ENCODE peak calls at places on chromosomes 11 and 22, in nine cellular contexts. Z, N, P, V, R, C, B, Y and W are unnamed samples.

GRCh38 chr11:12569499-12570040 is 104.7 kb upstream of the TEAD1 start:
- DNase-seq in V (no peak), C (peak), Y (no peak), R (no peak), N (no peak), P (no peak), Z (peak), B (no peak), W (no peak)

GRCh38 chr22:30206964-30207363 is 39.6 kb downstream of the LIF start:
- DNase-seq in Y (peak), N (peak), C (peak), V (peak), Z (peak), B (no peak), R (no peak), P (peak), W (no peak)

GRCh38 chr11:118912742-118913410 is 12.8 kb downstream of the BCL9L start:
- DNase-seq in C (no peak), V (no peak), B (peak), Z (peak), Y (no peak), R (no peak), N (no peak), P (no peak), W (no peak)

GRCh38 chr11:7020183-7020917 is at the start of the genes NLRP14 and ZNF214:
- DNase-seq in Z (peak), C (peak), P (peak), B (peak), N (peak), Y (peak), R (peak), V (no peak), W (peak)

GRCh38 chr11:132898676-132899075 is 633.6 kb downstream of the OPCML start:
- DNase-seq in C (no peak), Y (no peak), B (no peak), R (no peak), Z (peak), P (no peak), N (no peak), V (no peak), W (no peak)

GRCh38 chr11:25855916-25856315 is 476.0 kb upstream of the ANO3 start:
- DNase-seq in N (no peak), B (no peak), P (no peak), V (no peak), C (no peak), Y (no peak), Z (no peak), R (no peak), W (no peak)

GRCh38 chr11:126124284-126124683 is 61.6 kb upstream of the CDON start:
- DNase-seq in V (peak), R (no peak), C (no peak), Y (no peak), B (no peak), N (no peak), P (no peak), Z (no peak), W (no peak)

GRCh38 chr11:26227311-26227710 is 104.6 kb upstream of the ANO3 start:
- DNase-seq in C (peak), Z (peak), V (no peak), N (peak), Y (no peak), P (no peak), R (no peak), B (no peak), W (no peak)

GRCh38 chr11:459511-460220 is 9.6 kb downstream of the PTDSS2 start:
- DNase-seq in N (no peak), Y (no peak), Z (no peak), P (no peak), C (no peak), V (peak), B (no peak), R (no peak), W (no peak)

GRCh38 chr11:96652516-96652915 is 262.7 kb downstream of the JRKL start:
- DNase-seq in C (no peak), V (no peak), R (no peak), Y (no peak), P (no peak), Z (no peak), B (no peak), N (no peak), W (no peak)

GRCh38 chr11:72591785-72592490 is 82.3 kb downstream of the PDE2A start:
- DNase-seq in B (no peak), V (no peak), Z (no peak), Y (no peak), N (no peak), P (no peak), C (no peak), R (no peak), W (peak)

GRCh38 chr11:101583180-101584128 is at the start of gene TRPC6:
- DNase-seq in P (peak), Y (peak), Z (peak), C (no peak), R (no peak), B (no peak), N (peak), V (peak), W (no peak)

GRCh38 chr22:26321469-26321913 is 107.6 kb upstream of the ASPHD2 start:
- DNase-seq in N (no peak), B (no peak), V (no peak), C (peak), Y (no peak), P (no peak), R (peak), Z (peak), W (no peak)

GRCh38 chr11:117898059-117898458 is 21.6 kb upstream of the FXYD6 start:
- DNase-seq in C (no peak), N (no peak), P (peak), Z (no peak), R (no peak), V (no peak), B (no peak), Y (no peak), W (no peak)

GRCh38 chr11:15935370-15935769 is 421.0 kb downstream of the SOX6 start:
- DNase-seq in P (no peak), N (no peak), Z (no peak), C (no peak), V (no peak), B (no peak), R (no peak), Y (no peak), W (no peak)

GRCh38 chr11:65440831-65441499 is 18.4 kb downstream of the NEAT1 start:
- DNase-seq in V (no peak), C (peak), R (no peak), B (no peak), Y (no peak), N (no peak), P (no peak), Z (peak), W (peak)

GRCh38 chr11:27600656-27601055 is 94.1 kb upstream of the LIN7C start:
- DNase-seq in Y (no peak), B (no peak), V (no peak), C (no peak), R (no peak), Z (no peak), N (no peak), P (no peak), W (no peak)

GRCh38 chr11:128326791-128327190 is 260.6 kb downstream of the ETS1 start:
- DNase-seq in V (no peak), C (no peak), R (no peak), Z (no peak), Y (no peak), P (no peak), N (no peak), B (no peak), W (no peak)

GRCh38 chr22:48569476-48570233 is 1258.0 kb downstream of the BRD1 start:
- DNase-seq in P (no peak), Z (no peak), B (no peak), C (no peak), R (no peak), V (no peak), Y (no peak), N (no peak), W (no peak)

GRCh38 chr11:71339178-71339881 is 87.0 kb upstream of the SHANK2 start:
- DNase-seq in V (no peak), B (no peak), Z (peak), Y (no peak), R (no peak), N (no peak), P (peak), C (peak), W (no peak)

GRCh38 chr11:3859373-3859881 is 4.0 kb downstream of the STIM1 start:
- DNase-seq in P (no peak), B (peak), R (peak), C (no peak), Y (peak), V (no peak), N (no peak), Z (no peak), W (no peak)

GRCh38 chr11:93633835-93634234 is 27.6 kb upstream of the CEP295 start:
- DNase-seq in V (no peak), B (no peak), P (no peak), Y (no peak), R (no peak), N (no peak), Z (no peak), C (no peak), W (no peak)

GRCh38 chr11:59292611-59293010 is 66.1 kb upstream of the OR5AN1 start:
- DNase-seq in V (no peak), C (no peak), P (no peak), N (no peak), R (no peak), B (no peak), Z (no peak), Y (no peak), W (no peak)

GRCh38 chr11:83717551-83717950 is 431.4 kb upstream of the CCDC90B start:
- DNase-seq in Z (no peak), Y (no peak), B (no peak), P (no peak), R (no peak), V (no peak), C (no peak), N (no peak), W (no peak)

GRCh38 chr22:30830907-30831306 is 136.2 kb downstream of the OSBP2 start:
- DNase-seq in Y (no peak), R (no peak), Z (peak), P (no peak), B (no peak), N (no peak), V (no peak), C (peak), W (no peak)

GRCh38 chr11:31045335-31045734 is 324.2 kb downstream of the DCDC1 start:
- DNase-seq in V (no peak), Y (no peak), R (no peak), Z (no peak), B (no peak), P (no peak), C (peak), N (peak), W (no peak)

GRCh38 chr22:25153961-25154685 is 45.5 kb upstream of the CRYBB3 start:
- DNase-seq in N (peak), P (no peak), Y (no peak), B (peak), V (no peak), C (peak), R (no peak), Z (peak), W (peak)

DNA sequence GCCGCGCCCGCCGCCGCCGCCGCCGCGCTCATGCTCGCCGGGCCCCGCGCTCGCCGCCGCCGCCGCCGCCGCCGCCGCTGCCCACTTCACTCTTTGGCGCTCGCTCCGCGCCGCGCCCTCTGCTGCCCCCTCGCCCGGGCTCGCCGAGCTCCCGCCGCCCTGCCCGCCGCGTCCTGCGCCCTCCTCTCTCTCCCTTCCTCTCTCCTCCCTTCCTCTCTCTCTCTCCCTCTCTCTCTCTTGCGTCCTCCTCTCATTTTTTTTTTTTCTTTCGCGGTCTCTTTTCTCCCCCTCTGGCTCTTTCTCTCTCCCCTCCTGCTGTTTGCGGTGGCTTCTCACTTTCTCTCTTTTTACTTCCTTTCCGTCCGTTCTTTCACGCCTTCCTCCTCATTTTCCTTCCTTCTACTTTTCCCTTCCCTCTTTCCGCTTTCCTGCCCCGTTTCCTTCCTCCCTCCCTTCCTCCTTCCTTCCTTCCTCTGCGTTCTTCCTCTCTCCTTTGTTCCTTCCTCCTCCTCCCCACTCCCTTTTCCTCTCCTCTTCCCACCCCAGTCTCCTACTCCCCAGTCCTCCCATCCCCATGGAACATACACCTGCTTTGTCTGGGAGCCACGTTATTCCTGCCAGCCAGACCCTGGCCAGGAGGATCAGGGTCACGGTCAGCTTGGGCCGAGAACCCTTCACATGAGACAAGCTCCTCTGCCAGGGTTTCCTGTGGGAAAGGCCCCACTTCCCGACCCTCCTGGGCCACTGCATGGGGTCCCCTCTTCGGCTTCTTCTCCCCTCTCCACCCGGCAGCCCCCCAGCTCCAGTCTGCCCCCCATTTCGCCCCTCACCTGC is 19.3 kb upstream of the SHISAL1 start:
- DNase-seq in Y (no peak), C (peak), R (no peak), N (peak), B (no peak), P (no peak), V (no peak), Z (peak), W (no peak)
- TF ChIP-seq CTCF in Y (no peak), C (no peak), R (no peak), N (peak), B (no peak), P (no peak), V (peak), Z (no peak), W (no peak)

GRCh38 chr11:63997801-63998332 is 11.6 kb downstream of the OTUB1 start:
- DNase-seq in B (no peak), Z (no peak), N (no peak), C (no peak), Y (no peak), P (no peak), R (no peak), V (no peak), W (no peak)

GRCh38 chr11:63997104-63997700 is 11.0 kb downstream of the OTUB1 start:
- DNase-seq in N (no peak), R (no peak), Z (no peak), P (no peak), V (no peak), C (no peak), Y (no peak), B (no peak), W (no peak)

GRCh38 chr11:64000026-64000739 is 13.9 kb downstream of the OTUB1 start:
- DNase-seq in Y (peak), V (no peak), P (peak), C (peak), B (no peak), N (peak), R (no peak), Z (peak), W (peak)

GRCh38 chr11:63999349-64000025 is 13.2 kb downstream of the OTUB1 start:
- DNase-seq in Y (peak), R (peak), P (peak), V (no peak), B (no peak), Z (peak), C (no peak), N (peak), W (peak)

GRCh38 chr11:63998558-63999348 is 12.5 kb downstream of the OTUB1 start:
- DNase-seq in N (peak), Y (peak), R (no peak), B (no peak), P (no peak), C (no peak), Z (no peak), V (no peak), W (no peak)
- TF ChIP-seq CTCF in N (peak), Y (no peak), R (no peak), B (no peak), P (no peak), C (no peak), Z (no peak), V (no peak), W (no peak)

DNA sequence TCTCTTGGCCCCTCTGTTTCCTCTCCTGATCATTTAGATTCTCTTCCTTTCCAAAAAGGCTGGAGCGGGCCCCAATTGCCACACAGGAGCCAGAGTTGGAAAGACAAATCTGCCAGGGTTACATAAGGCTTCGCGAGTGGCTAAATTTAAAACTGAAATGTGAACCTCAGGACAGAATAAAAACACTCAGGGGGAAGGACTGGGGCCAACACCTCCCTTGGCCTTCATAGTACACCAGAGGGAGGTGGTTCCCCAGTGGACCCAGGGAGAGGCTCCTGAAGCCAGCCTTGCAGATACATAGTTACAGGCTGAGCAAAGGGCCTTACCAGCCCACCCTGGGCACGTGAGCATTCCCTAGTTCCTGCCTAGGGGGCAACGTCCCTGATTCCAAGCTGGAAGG is 150.1 kb downstream of the MN1 start:
- DNase-seq in P (peak), Y (no peak), B (no peak), R (no peak), Z (no peak), C (peak), V (peak), N (no peak), W (no peak)
- TF ChIP-seq CTCF in P (no peak), Y (no peak), B (no peak), R (no peak), Z (no peak), C (no peak), V (peak), N (no peak), W (no peak)

GRCh38 chr11:1554981-1555712 is 16.9 kb downstream of the DUSP8 start:
- DNase-seq in C (no peak), P (no peak), Z (no peak), R (no peak), Y (no peak), V (no peak), B (no peak), N (no peak), W (no peak)

GRCh38 chr11:1556278-1557167 is 15.5 kb downstream of the DUSP8 start:
- DNase-seq in B (no peak), N (no peak), R (no peak), Y (no peak), V (no peak), P (no peak), C (no peak), Z (no peak), W (peak)

GRCh38 chr11:1555713-1556153 is 16.3 kb downstream of the DUSP8 start:
- DNase-seq in R (no peak), P (no peak), C (no peak), B (no peak), N (no peak), V (no peak), Y (no peak), Z (no peak), W (no peak)

GRCh38 chr11:1557168-1557884 is 14.7 kb downstream of the DUSP8 start:
- DNase-seq in Z (no peak), B (no peak), N (no peak), V (no peak), C (no peak), P (no peak), Y (no peak), R (no peak), W (no peak)

DNA sequence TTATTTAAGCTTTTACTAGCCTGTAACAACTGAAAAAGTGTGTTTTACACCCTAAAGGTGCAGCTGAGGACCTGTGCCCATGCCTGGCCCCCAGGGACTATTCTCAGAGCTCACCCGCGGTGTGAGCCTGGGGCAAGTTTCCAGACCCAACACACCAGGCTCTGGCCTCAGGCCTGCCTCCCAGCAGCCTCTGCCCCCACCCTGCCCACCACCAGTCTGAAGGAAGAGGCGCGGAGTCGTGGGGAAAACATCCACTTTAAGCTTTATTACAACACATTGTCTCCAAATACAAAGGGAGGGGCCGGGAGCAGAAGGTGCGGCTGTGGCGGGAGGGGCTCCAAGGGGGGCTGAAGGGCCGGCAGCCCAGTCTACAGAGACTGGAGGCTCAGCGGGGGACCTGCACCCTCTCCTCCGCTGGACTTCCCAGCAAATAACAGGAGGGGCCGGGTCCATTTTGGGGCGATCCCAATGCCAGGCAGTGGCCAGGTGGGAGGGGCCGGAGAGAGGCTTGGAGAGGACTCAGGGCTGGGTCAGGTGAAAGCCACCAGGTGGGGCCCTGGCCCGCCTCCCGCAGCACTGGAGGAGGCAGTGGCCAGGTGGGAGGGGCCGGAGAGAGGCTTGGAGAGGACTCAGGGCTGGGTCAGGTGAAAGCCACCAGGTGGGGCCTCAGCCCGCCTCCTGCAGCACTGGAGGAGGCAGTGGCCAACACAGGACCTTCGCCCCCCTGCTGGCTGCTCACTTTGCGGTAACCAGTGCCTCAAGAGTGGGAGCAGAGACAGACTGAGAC is 18.1 kb downstream of the DUSP8 start:
- DNase-seq in Z (no peak), Y (peak), C (no peak), P (no peak), V (no peak), N (no peak), R (no peak), B (peak), W (no peak)
- TF ChIP-seq CTCF in Z (no peak), Y (no peak), C (no peak), P (no peak), V (no peak), N (no peak), R (peak), B (peak), W (peak)

GRCh38 chr11:123170929-123171328 is 24.1 kb downstream of the CLMP start:
- DNase-seq in N (no peak), Z (no peak), R (no peak), V (no peak), C (no peak), Y (no peak), P (no peak), B (no peak), W (no peak)

GRCh38 chr11:123166095-123166559 is 28.9 kb downstream of the CLMP start:
- DNase-seq in N (peak), C (peak), Y (peak), B (peak), R (peak), P (peak), V (no peak), Z (peak), W (peak)

GRCh38 chr11:123168236-123168635 is 26.8 kb downstream of the CLMP start:
- DNase-seq in Z (no peak), N (no peak), B (no peak), C (peak), V (no peak), P (no peak), R (no peak), Y (no peak), W (no peak)

GRCh38 chr11:123169821-123170220 is 25.2 kb downstream of the CLMP start:
- DNase-seq in Y (no peak), P (no peak), B (no peak), R (no peak), C (no peak), V (no peak), Z (no peak), N (no peak), W (no peak)

DNA sequence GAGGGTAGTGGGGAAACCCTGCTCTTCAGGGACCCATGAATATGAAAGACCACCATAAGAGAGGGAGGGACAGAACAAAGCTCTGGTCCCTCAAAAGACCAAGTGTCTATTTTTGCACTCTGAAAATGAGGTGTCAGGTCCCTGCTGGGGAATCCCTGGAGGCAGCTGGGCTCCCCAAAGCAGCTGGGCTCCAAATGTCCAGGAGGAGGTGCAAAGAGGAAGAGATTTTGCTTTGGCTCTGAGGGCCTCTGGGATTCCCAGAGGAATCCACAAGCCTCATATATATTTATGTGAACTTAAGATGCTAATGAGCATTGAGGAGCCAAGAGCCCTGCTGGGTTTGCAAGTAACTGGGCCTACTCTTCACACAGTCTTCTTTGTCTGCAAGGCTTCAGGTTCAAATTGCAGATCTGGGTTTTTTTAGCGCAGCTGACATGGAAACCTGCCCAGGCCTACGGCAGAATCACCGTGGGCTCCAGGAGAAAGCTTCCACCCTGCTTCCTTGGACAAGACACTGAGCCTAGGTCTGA is 26.0 kb downstream of the CLMP start:
- DNase-seq in V (no peak), P (no peak), Y (no peak), C (no peak), N (no peak), B (no peak), R (no peak), Z (no peak), W (no peak)
- TF ChIP-seq CTCF in V (no peak), P (no peak), Y (no peak), C (no peak), N (no peak), B (no peak), R (no peak), Z (peak), W (no peak)